ENCODE peak calls at places on chromosomes 1 and 21, in six cellular contexts. Y, Z, J, E, P and L are unnamed samples.

GRCh38 chr1:9321480-9321849 is 28.8 kb downstream of the SPSB1 start:
- DNase-seq in Z (peak), E (no peak), J (peak), Y (no peak), P (peak), L (no peak)

GRCh38 chr1:224707849-224708725 is 92.0 kb downstream of the CNIH3 start:
- DNase-seq in J (peak), Z (peak), P (no peak), E (no peak), Y (no peak), L (no peak)

GRCh38 chr1:116910379-116911165 is 856 bp downstream of the PTGFRN start:
- DNase-seq in J (peak), Y (peak), P (peak), E (peak), Z (no peak), L (no peak)

GRCh38 chr1:59075021-59075420 is 221.9 kb upstream of the FGGY start:
- DNase-seq in P (no peak), Z (no peak), J (no peak), E (no peak), Y (no peak), L (no peak)

GRCh38 chr1:205988585-205988995 is 14.6 kb downstream of the RAB7B start:
- DNase-seq in Z (no peak), Y (no peak), P (no peak), E (no peak), J (no peak), L (no peak)

GRCh38 chr1:191695865-191696264 is 462.4 kb upstream of the RGS18 start:
- DNase-seq in E (no peak), J (peak), P (no peak), Z (no peak), Y (no peak), L (no peak)

GRCh38 chr1:218345673-218346390 is 696 bp downstream of the TGFB2 start:
- DNase-seq in J (peak), P (peak), Z (peak), Y (peak), E (peak), L (no peak)

GRCh38 chr1:61241411-61241838 is 159.1 kb downstream of the NFIA start:
- DNase-seq in J (no peak), Y (no peak), P (no peak), E (no peak), Z (no peak), L (no peak)

GRCh38 chr21:46097826-46098286 is at the start of gene COL6A2:
- DNase-seq in J (peak), P (peak), Y (peak), E (peak), Z (peak), L (peak)

GRCh38 chr21:44485254-44485793 is 30.0 kb downstream of the LRRC3 start:
- DNase-seq in E (peak), Y (peak), Z (peak), J (peak), P (no peak), L (peak)

GRCh38 chr1:110689868-110690267 is 15.1 kb upstream of the KCNA3 start:
- DNase-seq in P (no peak), E (no peak), Y (no peak), J (no peak), Z (no peak), L (no peak)

GRCh38 chr1:43069481-43070050 is 102.5 kb downstream of the EBNA1BP2 start:
- DNase-seq in Y (peak), P (no peak), E (no peak), J (no peak), Z (no peak), L (no peak)

GRCh38 chr1:178954291-178954690 is 71.4 kb upstream of the FAM20B start:
- DNase-seq in P (no peak), Y (no peak), Z (no peak), E (no peak), J (no peak), L (no peak)

GRCh38 chr1:45397285-45397684 is 57.0 kb upstream of the MUTYH start:
- DNase-seq in Y (no peak), J (no peak), E (no peak), Z (no peak), P (no peak), L (no peak)

GRCh38 chr21:16768096-16768495 is 744.7 kb upstream of the CXADR start:
- DNase-seq in E (no peak), J (no peak), Z (no peak), P (no peak), Y (no peak), L (no peak)

GRCh38 chr1:210214573-210215409 is 17.8 kb upstream of the SERTAD4 start:
- DNase-seq in P (no peak), Y (no peak), J (no peak), Z (no peak), E (no peak), L (no peak)

GRCh38 chr1:189605236-189605635 is 872.4 kb downstream of the BRINP3 start:
- DNase-seq in E (no peak), Y (no peak), J (no peak), Z (no peak), P (no peak), L (no peak)

GRCh38 chr1:215277537-215277936 is 195.0 kb downstream of the KCNK2 start:
- DNase-seq in P (no peak), Z (peak), J (peak), E (no peak), Y (no peak), L (no peak)

GRCh38 chr1:145897969-145898368 is 11.9 kb downstream of the ITGA10 start:
- DNase-seq in J (no peak), Z (no peak), P (no peak), Y (no peak), E (no peak), L (no peak)

GRCh38 chr1:31401241-31401640 is 11.8 kb upstream of the SERINC2 start:
- DNase-seq in Y (no peak), P (no peak), J (no peak), E (no peak), Z (peak), L (no peak)

GRCh38 chr1:69858534-69858933 is 290.8 kb downstream of the LRRC7 start:
- DNase-seq in E (no peak), J (peak), Y (no peak), P (no peak), Z (no peak), L (no peak)

GRCh38 chr1:192998536-192998935 is 60.6 kb downstream of the UCHL5 start:
- DNase-seq in Y (no peak), P (no peak), J (no peak), Z (no peak), E (no peak), L (no peak)

GRCh38 chr21:42040411-42041180 is 30.4 kb upstream of the ZBTB21 start:
- DNase-seq in Z (peak), Y (no peak), J (peak), E (no peak), P (peak), L (no peak)

GRCh38 chr1:61743716-61744620 is 1.7 kb downstream of the PATJ start:
- DNase-seq in P (peak), E (no peak), Y (no peak), Z (peak), J (no peak), L (no peak)

GRCh38 chr1:170623171-170623570 is 40.8 kb upstream of the PRRX1 start:
- DNase-seq in E (no peak), J (peak), P (peak), Y (no peak), Z (peak), L (no peak)

GRCh38 chr1:3026581-3027511 is 5.6 kb downstream of the ACTRT2 start:
- DNase-seq in J (no peak), Y (no peak), E (no peak), P (no peak), Z (no peak), L (no peak)

GRCh38 chr1:98920441-98921110 is 84.1 kb downstream of the PLPPR5 start:
- DNase-seq in Y (no peak), P (no peak), E (no peak), J (peak), Z (peak), L (no peak)

GRCh38 chr1:91924146-91924545 is 25.1 kb upstream of the BRDT start:
- DNase-seq in J (peak), Y (no peak), P (no peak), E (no peak), Z (peak), L (no peak)

GRCh38 chr1:60596791-60597748 is 485.3 kb upstream of the NFIA start:
- DNase-seq in E (no peak), Z (no peak), P (no peak), J (no peak), Y (no peak), L (no peak)

GRCh38 chr1:149846600-149847466 is 52.5 kb upstream of the BOLA1 start:
- DNase-seq in J (no peak), E (no peak), Y (no peak), Z (no peak), P (no peak), L (no peak)

GRCh38 chr1:241839369-241839990 is 8.5 kb upstream of the EXO1 start:
- DNase-seq in P (no peak), Z (no peak), E (no peak), Y (no peak), J (no peak), L (no peak)

GRCh38 chr1:59505596-59506028 is 208.7 kb downstream of the FGGY start:
- DNase-seq in J (peak), E (no peak), Y (no peak), P (no peak), Z (no peak), L (no peak)

GRCh38 chr1:35883681-35884155 is 709 bp downstream of the AGO1 start:
- DNase-seq in J (peak), P (no peak), E (peak), Z (peak), Y (peak), L (peak)

GRCh38 chr1:115329965-115330364 is 8.1 kb downstream of the NGF start:
- DNase-seq in Y (no peak), E (no peak), J (no peak), Z (peak), P (no peak), L (no peak)

GRCh38 chr1:184753608-184754478 is 815 bp downstream of the EDEM3 start:
- DNase-seq in E (no peak), Z (peak), Y (peak), P (peak), J (peak), L (no peak)

GRCh38 chr1:55662875-55663274 is 447.7 kb upstream of the USP24 start:
- DNase-seq in Z (no peak), P (no peak), J (no peak), Y (no peak), E (no peak), L (no peak)

GRCh38 chr1:22808186-22808845 is 97.7 kb downstream of the EPHB2 start:
- DNase-seq in J (peak), Y (no peak), E (no peak), Z (peak), P (no peak), L (no peak)
- H3K9ac ChIP-seq in J (peak), Y (no peak), E (no peak), Z (no peak), P (no peak), L (no peak)

GRCh38 chr1:25978404-25978803 is 19.5 kb downstream of the PAFAH2 start:
- DNase-seq in Z (no peak), E (no peak), Y (no peak), P (no peak), J (no peak), L (no peak)
- H3K14ac ChIP-seq in Z (no peak), E (no peak), Y (no peak), P (no peak), J (no peak), L (no peak)

GRCh38 chr1:19426294-19427086 is 58.8 kb downstream of the CAPZB start:
- DNase-seq in P (no peak), E (no peak), Z (no peak), Y (no peak), J (no peak), L (no peak)
- H4K91ac ChIP-seq in P (no peak), E (no peak), Z (peak), Y (no peak), J (peak), L (no peak)

GRCh38 chr21:38688068-38688467 is 117.7 kb upstream of the ETS2 start:
- DNase-seq in Y (no peak), E (no peak), J (no peak), Z (no peak), P (no peak), L (no peak)

GRCh38 chr21:38678827-38679226 is 126.9 kb upstream of the ETS2 start:
- DNase-seq in J (no peak), E (no peak), Y (no peak), Z (no peak), P (no peak), L (no peak)

GRCh38 chr21:38679531-38679930 is 126.2 kb upstream of the ETS2 start:
- DNase-seq in P (no peak), Z (peak), Y (no peak), J (peak), E (no peak), L (no peak)

GRCh38 chr21:38680401-38680800 is 125.3 kb upstream of the ETS2 start:
- DNase-seq in P (no peak), Y (no peak), E (no peak), J (peak), Z (no peak), L (no peak)

DNA sequence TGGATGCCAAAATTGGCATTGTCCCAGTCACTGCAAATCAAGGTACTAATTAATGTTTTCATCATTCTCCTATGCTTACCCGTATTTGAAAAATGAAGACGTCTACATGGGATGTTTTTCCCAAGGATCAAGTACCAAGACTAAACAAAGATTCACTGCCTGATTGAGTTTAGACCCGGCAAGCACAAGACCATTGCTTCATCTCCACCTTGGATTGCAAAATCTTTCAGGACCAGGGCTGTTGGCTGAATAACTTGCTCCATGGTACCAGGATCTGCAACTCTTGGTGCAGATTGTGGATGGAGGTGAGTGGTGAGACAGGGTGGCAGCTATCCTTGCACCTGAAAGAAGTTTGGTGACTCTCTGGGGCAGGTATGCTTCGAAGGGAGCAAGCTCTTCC is 122.5 kb upstream of the ETS2 start:
- DNase-seq in E (no peak), J (peak), Y (no peak), Z (no peak), P (no peak), L (no peak)
- H3K9ac ChIP-seq in E (no peak), J (no peak), Y (no peak), Z (no peak), P (no peak), L (no peak)